ENCODE peak calls at places on chromosomes 5 and 9, in seven cellular contexts. M, O, Q, X, L, J and B are unnamed samples.

GRCh38 chr5:105150324-105150723 is 1587.7 kb upstream of the NUDT12 start:
- DNase-seq in M (no peak), O (no peak), Q (no peak), X (no peak), L (no peak), J (no peak), B (no peak)

GRCh38 chr5:171422902-171423663 is 3.6 kb downstream of the FGF18 start:
- DNase-seq in M (no peak), O (peak; percentile 38), Q (no peak), X (no peak), L (no peak), J (no peak), B (no peak)

GRCh38 chr9:36772449-36773370 is 200.0 kb downstream of the MELK start:
- DNase-seq in M (peak; percentile 22), O (no peak), Q (no peak), X (no peak), L (no peak), J (no peak), B (peak; percentile 20)

GRCh38 chr5:53934126-53934856 is 373.9 kb downstream of the NDUFS4 start:
- DNase-seq in M (no peak), O (no peak), Q (no peak), X (no peak), L (no peak), J (no peak), B (peak; percentile 52)

GRCh38 chr5:15566306-15566705 is 66.3 kb downstream of the FBXL7 start:
- DNase-seq in M (peak; percentile 44), O (no peak), Q (no peak), X (no peak), L (no peak), J (no peak), B (no peak)

GRCh38 chr5:181204561-181205401 is at the start of gene TRIM7:
- DNase-seq in M (peak; percentile 39), O (peak; percentile 90), Q (no peak), X (no peak), L (no peak), J (no peak), B (no peak)

GRCh38 chr5:6504677-6505414 is 56.2 kb downstream of the UBE2QL1 start:
- DNase-seq in M (peak; percentile 93), O (no peak), Q (no peak), X (no peak), L (no peak), J (no peak), B (no peak)

GRCh38 chr5:56190500-56190899 is 42.6 kb downstream of the ANKRD55 start:
- DNase-seq in M (peak; percentile 92), O (no peak), Q (no peak), X (no peak), L (peak; percentile 42), J (no peak), B (peak; percentile 51)

GRCh38 chr5:165894916-165895315 is 2389.5 kb downstream of the MAT2B start:
- DNase-seq in M (no peak), O (no peak), Q (no peak), X (no peak), L (no peak), J (no peak), B (no peak)

GRCh38 chr9:134569626-134570025 is 72.0 kb upstream of the COL5A1 start:
- DNase-seq in M (no peak), O (no peak), Q (no peak), X (no peak), L (no peak), J (no peak), B (no peak)

GRCh38 chr9:764105-764524 is 77.4 kb upstream of the DMRT1 start:
- DNase-seq in M (peak; percentile 88), O (peak; percentile 78), Q (peak; percentile 46), X (peak; percentile 93), L (peak; percentile 57), J (peak; percentile 66), B (peak; percentile 52)

GRCh38 chr5:141343953-141344463 is 379 bp downstream of the PCDHGA3 start:
- DNase-seq in M (no peak), O (no peak), Q (no peak), X (no peak), L (no peak), J (no peak), B (no peak)

GRCh38 chr5:95068952-95069351 is 215.9 kb downstream of the MCTP1 start:
- DNase-seq in M (no peak), O (no peak), Q (no peak), X (no peak), L (no peak), J (no peak), B (no peak)

GRCh38 chr9:116075191-116075590 is 78.4 kb upstream of the PAPPA start:
- DNase-seq in M (peak; percentile 99), O (no peak), Q (no peak), X (no peak), L (no peak), J (no peak), B (peak; percentile 50)

GRCh38 chr5:113093561-113093960 is 117.0 kb downstream of the DCP2 start:
- DNase-seq in M (no peak), O (no peak), Q (no peak), X (no peak), L (no peak), J (no peak), B (no peak)

GRCh38 chr5:27472000-27472763 is 433.8 kb upstream of the CDH9 start:
- DNase-seq in M (peak; percentile 58), O (peak; percentile 36), Q (peak; percentile 38), X (no peak), L (no peak), J (no peak), B (peak; percentile 4)

GRCh38 chr9:86660146-86660545 is 287.2 kb downstream of the GAS1 start:
- DNase-seq in M (peak; percentile 88), O (no peak), Q (no peak), X (no peak), L (no peak), J (no peak), B (peak; percentile 80)

GRCh38 chr9:34659592-34660253 is 2.7 kb downstream of the CCL27 start:
- DNase-seq in M (no peak), O (no peak), Q (no peak), X (peak; percentile 10), L (no peak), J (no peak), B (no peak)

GRCh38 chr5:154196955-154197652 is 6.6 kb downstream of the GALNT10 start:
- DNase-seq in M (peak; percentile 70), O (no peak), Q (no peak), X (peak; percentile 14), L (no peak), J (no peak), B (peak; percentile 58)

GRCh38 chr5:31449175-31449574 is 82.7 kb downstream of the DROSHA start:
- DNase-seq in M (peak; percentile 46), O (no peak), Q (no peak), X (no peak), L (no peak), J (no peak), B (peak; percentile 7)

GRCh38 chr9:85258823-85259370 is 482.9 kb downstream of the AGTPBP1 start:
- DNase-seq in M (peak; percentile 68), O (peak; percentile 60), Q (no peak), X (peak; percentile 7), L (no peak), J (no peak), B (peak; percentile 74)

GRCh38 chr9:93968451-93969327 is 13.5 kb upstream of the BARX1 start:
- DNase-seq in M (no peak), O (no peak), Q (no peak), X (no peak), L (no peak), J (no peak), B (peak; percentile 45)

GRCh38 chr9:69818946-69819345 is 1.7 kb upstream of the CFAP95 start:
- DNase-seq in M (no peak), O (no peak), Q (no peak), X (no peak), L (no peak), J (no peak), B (no peak)
- H3K4me3 ChIP-seq in M (no peak overlapping the region), O (no peak overlapping the region), Q (no peak overlapping the region), X (no peak overlapping the region), L (no peak overlapping the region), J (no peak overlapping the region), B (no peak overlapping the region)

GRCh38 chr5:81830602-81831001 is 79.7 kb upstream of the SSBP2 start:
- DNase-seq in M (no peak), O (no peak), Q (no peak), X (peak; percentile 44), L (no peak), J (no peak), B (no peak)

GRCh38 chr5:81829242-81829641 is 78.3 kb upstream of the SSBP2 start:
- DNase-seq in M (peak; percentile 44), O (no peak), Q (no peak), X (no peak), L (no peak), J (no peak), B (no peak)

GRCh38 chr5:81827522-81827921 is 76.6 kb upstream of the SSBP2 start:
- DNase-seq in M (no peak), O (no peak), Q (no peak), X (no peak), L (no peak), J (no peak), B (no peak)

GRCh38 chr5:81825237-81825636 is 74.3 kb upstream of the SSBP2 start:
- DNase-seq in M (peak; percentile 93), O (no peak), Q (no peak), X (no peak), L (peak; percentile 40), J (peak; percentile 39), B (peak; percentile 57)

GRCh38 chr5:81826128-81826527 is 75.2 kb upstream of the SSBP2 start:
- DNase-seq in M (peak; percentile 48), O (no peak), Q (no peak), X (no peak), L (no peak), J (no peak), B (no peak)
- TF ChIP-seq CTCF in M (peak; percentile 18), O (no peak), Q (no peak), X (no peak), L (no peak), J (no peak), B (peak; percentile 30)

GRCh38 chr9:21579209-21579608 is 97.1 kb upstream of the IFNE start:
- DNase-seq in M (no peak), O (no peak), Q (no peak), X (no peak), L (no peak), J (no peak), B (no peak)
- H3K4me3 ChIP-seq in M (no peak overlapping the region), O (no peak overlapping the region), Q (no peak overlapping the region), X (no peak overlapping the region), L (no peak overlapping the region), J (no peak overlapping the region), B (no peak overlapping the region)

GRCh38 chr9:99298660-99299059 is 76.6 kb downstream of the SEC61B start:
- DNase-seq in M (no peak), O (no peak), Q (no peak), X (no peak), L (no peak), J (no peak), B (no peak)

GRCh38 chr9:99300103-99300439 is 78.0 kb downstream of the SEC61B start:
- DNase-seq in M (no peak), O (no peak), Q (no peak), X (no peak), L (no peak), J (no peak), B (no peak)

GRCh38 chr9:99296375-99296951 is 74.4 kb downstream of the SEC61B start:
- DNase-seq in M (peak; percentile 22), O (peak; percentile 55), Q (no peak), X (no peak), L (no peak), J (peak; percentile 19), B (no peak)

GRCh38 chr9:99300603-99301002 is 78.5 kb downstream of the SEC61B start:
- DNase-seq in M (no peak), O (no peak), Q (no peak), X (no peak), L (no peak), J (no peak), B (no peak)

GRCh38 chr9:99299214-99300102 is 77.4 kb downstream of the SEC61B start:
- DNase-seq in M (peak; percentile 77), O (no peak), Q (no peak), X (peak; percentile 7), L (no peak), J (no peak), B (peak; percentile 66)
- TF ChIP-seq CTCF in M (peak; percentile 27), O (no peak), Q (peak; percentile 14), X (peak; percentile 57), L (no peak), J (no peak), B (peak; percentile 7)